ENCODE peak calls at places on chromosome 20, in eight cellular contexts. Y is naive thymus-derived CD8-positive, alpha-beta T cell; M is pulmonary artery endothelial cell; Z is stimulated activated CD4-positive, alpha-beta T cell treated with anti-CD3 and anti-CD28 coated beads, TNF-alpha, amount 100 ng/mL, for 1 hour; E is NCI-H1105 treated with DMSO at 0.1 percent for 48 hours; C is kidney tubule cell; I is stimulated activated CD8-positive, alpha-beta memory T cell treated with anti-CD3 and anti-CD28 coated beads, Interleukin-12 subunit alpha, Interleukin-12 subunit beta, amount 100 ng/mL, for 1 hour; D is stimulated activated naive CD8-positive, alpha-beta T cell treated with anti-CD3 and anti-CD28 coated beads, Interleukin-15, Interleukin-2, amounts not matched to agents 100 U/mL and 50 U/mL, for 24 hours. G is an unnamed sample.

GRCh38 chr20:50292324-50293243 is 102.0 kb downstream of the CEBPB start:
- DNase-seq in Y (no peak), M (peak), Z (no peak), E (no peak), C (peak), I (no peak), D (peak), G (no peak)

GRCh38 chr20:63627700-63628245 is 872 bp upstream of the GMEB2 start:
- DNase-seq in Y (no peak), M (no peak), Z (no peak), E (no peak), C (no peak), I (no peak), D (no peak), G (no peak)

GRCh38 chr20:12180107-12180661 is 262.5 kb downstream of the BTBD3 start:
- DNase-seq in Y (no peak), M (no peak), Z (no peak), E (peak), C (no peak), I (no peak), D (no peak), G (peak)

GRCh38 chr20:49037962-49038387 is 8.1 kb upstream of the CSE1L start:
- DNase-seq in Y (no peak), M (no peak), Z (no peak), E (no peak), C (no peak), I (no peak), D (peak), G (no peak)

GRCh38 chr20:4546786-4547185 is 174.9 kb upstream of the PRND start:
- DNase-seq in Y (no peak), M (peak), Z (no peak), E (no peak), C (peak), I (no peak), D (no peak), G (no peak)

GRCh38 chr20:17696287-17696686 is 3.5 kb upstream of the BANF2 start:
- DNase-seq in Y (no peak), M (no peak), Z (no peak), E (no peak), C (no peak), I (no peak), D (no peak), G (no peak)

GRCh38 chr20:62786100-62786499 is 10.2 kb upstream of the MRGBP start:
- DNase-seq in Y (no peak), M (no peak), Z (no peak), E (no peak), C (peak), I (no peak), D (no peak), G (no peak)

GRCh38 chr20:33169176-33169794 is 1.3 kb downstream of the BPIFA2 start:
- DNase-seq in Y (no peak), M (no peak), Z (peak), E (no peak), C (no peak), I (no peak), D (peak), G (no peak)